ENCODE peak calls at places on chromosome 16, in four cellular contexts. One of them, this sample, is unnamed.

GRCh38 chr16:73071131-73071940 is 23.4 kb upstream of the ZFHX3 start:
- DNase-seq in psoas muscle: peak
- DNase-seq in transverse colon: peak
- DNase-seq in foreskin fibroblast: peak
- DNase-seq in this sample: peak

GRCh38 chr16:85735225-85735722 is 15.6 kb downstream of the C16orf74 start:
- DNase-seq in psoas muscle: no peak
- DNase-seq in transverse colon: peak
- DNase-seq in foreskin fibroblast: no peak
- DNase-seq in this sample: no peak

GRCh38 chr16:3846595-3847091 is 33.9 kb downstream of the CREBBP start:
- DNase-seq in psoas muscle: no peak
- DNase-seq in transverse colon: no peak
- DNase-seq in foreskin fibroblast: no peak
- DNase-seq in this sample: no peak

GRCh38 chr16:19898924-19899604 is 14.4 kb upstream of the GPRC5B start:
- DNase-seq in psoas muscle: no peak
- DNase-seq in transverse colon: peak
- DNase-seq in foreskin fibroblast: peak
- DNase-seq in this sample: no peak

GRCh38 chr16:72952404-72953301 is 95.3 kb downstream of the ZFHX3 start:
- DNase-seq in psoas muscle: no peak
- DNase-seq in transverse colon: no peak
- DNase-seq in foreskin fibroblast: peak
- DNase-seq in this sample: no peak

GRCh38 chr16:67481561-67482259 is 753 bp upstream of the ATP6V0D1 start:
- DNase-seq in psoas muscle: peak
- DNase-seq in transverse colon: peak
- DNase-seq in foreskin fibroblast: peak
- DNase-seq in this sample: peak

GRCh38 chr16:54164789-54165173 is 121.8 kb downstream of the IRX3 start:
- DNase-seq in psoas muscle: no peak
- DNase-seq in transverse colon: no peak
- DNase-seq in foreskin fibroblast: no peak
- DNase-seq in this sample: no peak

GRCh38 chr16:46765050-46765449 is 16.9 kb upstream of the MYLK3 start:
- DNase-seq in psoas muscle: no peak
- DNase-seq in transverse colon: no peak
- DNase-seq in foreskin fibroblast: no peak
- DNase-seq in this sample: no peak

GRCh38 chr16:894841-895240 is 75.9 kb downstream of the LMF1 start:
- DNase-seq in psoas muscle: no peak
- DNase-seq in transverse colon: no peak
- DNase-seq in foreskin fibroblast: no peak
- DNase-seq in this sample: no peak

GRCh38 chr16:2428787-2429036 is 535 bp upstream of the CCNF start:
- DNase-seq in psoas muscle: no peak
- DNase-seq in transverse colon: no peak
- DNase-seq in foreskin fibroblast: no peak
- DNase-seq in this sample: no peak

GRCh38 chr16:2429037-2429770 is at the start of gene CCNF:
- DNase-seq in psoas muscle: peak
- DNase-seq in transverse colon: peak
- DNase-seq in foreskin fibroblast: peak
- DNase-seq in this sample: peak

GRCh38 chr16:2426941-2427361 is 2.3 kb upstream of the CCNF start:
- DNase-seq in psoas muscle: no peak
- DNase-seq in transverse colon: no peak
- DNase-seq in foreskin fibroblast: peak
- DNase-seq in this sample: no peak

GRCh38 chr16:2427526-2427925 is 1.7 kb upstream of the CCNF start:
- DNase-seq in psoas muscle: no peak
- DNase-seq in transverse colon: no peak
- DNase-seq in foreskin fibroblast: no peak
- DNase-seq in this sample: no peak

DNA sequence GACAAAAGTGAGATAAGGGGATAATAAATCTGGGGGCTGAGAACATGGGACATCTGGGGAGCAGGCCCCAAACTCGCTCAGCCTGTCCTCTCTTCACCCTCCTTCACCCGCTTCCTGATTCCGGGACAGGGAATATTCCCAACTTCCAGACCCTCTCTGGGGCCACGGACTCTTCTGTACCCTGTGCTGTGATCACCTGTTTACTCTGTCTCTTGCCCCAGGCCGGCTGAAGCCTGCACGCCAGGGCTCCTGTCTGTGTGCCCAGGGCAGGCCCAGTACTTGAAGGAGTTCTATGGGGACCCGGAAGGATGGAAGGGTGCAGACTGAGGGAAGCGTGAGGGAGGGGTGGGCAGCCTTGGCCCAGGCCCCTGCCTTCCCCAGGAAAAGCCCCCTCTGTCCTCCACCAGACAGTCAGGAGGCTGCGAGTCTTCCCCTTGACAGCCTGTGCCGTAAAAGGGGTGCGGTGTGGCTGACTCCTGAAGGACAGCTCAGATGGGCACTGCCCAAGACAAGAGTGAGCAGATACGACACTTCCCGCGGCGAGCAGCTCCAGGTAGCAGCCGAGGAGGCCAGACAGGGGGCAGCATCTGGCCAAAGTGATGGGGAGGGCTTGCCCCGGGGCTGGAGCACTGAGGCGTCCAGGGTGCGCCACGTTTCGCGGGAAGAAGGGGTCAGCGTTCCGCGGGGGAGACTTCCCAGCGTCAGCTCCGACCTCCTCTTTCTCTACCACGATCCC is 1.0 kb upstream of the CCNF start:
- DNase-seq in psoas muscle: no peak
- DNase-seq in transverse colon: peak
- DNase-seq in foreskin fibroblast: peak
- DNase-seq in this sample: peak
- TF ChIP-seq CTCF in psoas muscle: no peak
- TF ChIP-seq CTCF in transverse colon: peak
- TF ChIP-seq CTCF in foreskin fibroblast: peak
- TF ChIP-seq CTCF in this sample: no peak

GRCh38 chr16:9225527-9226316 is 134.3 kb downstream of the HAPSTR1 start:
- DNase-seq in psoas muscle: no peak
- DNase-seq in transverse colon: no peak
- DNase-seq in foreskin fibroblast: no peak
- DNase-seq in this sample: no peak
- TF ChIP-seq CTCF in psoas muscle: peak
- TF ChIP-seq CTCF in transverse colon: no peak
- TF ChIP-seq CTCF in foreskin fibroblast: peak
- TF ChIP-seq CTCF in this sample: peak

DNA sequence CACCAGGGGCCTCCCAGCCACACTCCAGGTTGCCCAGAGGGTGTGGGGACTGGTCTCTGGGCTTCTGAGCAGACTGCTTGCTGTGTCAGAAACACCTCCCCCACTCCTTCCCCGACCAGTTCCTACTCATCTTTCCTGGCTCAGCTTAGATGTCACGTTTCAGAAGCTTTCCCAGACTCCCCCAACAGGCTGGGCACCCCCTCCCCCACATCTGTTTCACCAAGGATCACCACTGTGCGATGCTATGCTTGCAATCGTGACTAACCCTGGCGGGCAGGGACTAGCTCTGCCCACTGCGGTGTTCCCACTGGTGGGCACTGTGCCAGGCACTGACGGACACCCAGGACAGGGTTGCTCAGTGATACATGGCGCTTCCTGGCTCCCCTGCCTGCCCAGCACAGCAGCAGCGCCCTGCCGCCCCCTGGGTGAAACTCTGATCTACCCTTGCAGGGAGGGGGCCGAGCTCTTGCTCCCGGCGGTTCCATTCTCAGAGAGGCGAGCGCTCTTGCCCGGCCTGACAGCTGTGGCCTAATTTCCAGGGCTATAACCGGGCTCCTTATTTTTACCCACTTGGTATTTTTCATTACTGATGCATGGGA is 29.4 kb upstream of the MTSS2 start:
- DNase-seq in psoas muscle: peak
- DNase-seq in transverse colon: peak
- DNase-seq in foreskin fibroblast: peak
- DNase-seq in this sample: no peak
- TF ChIP-seq CTCF in psoas muscle: no peak
- TF ChIP-seq CTCF in transverse colon: no peak
- TF ChIP-seq CTCF in foreskin fibroblast: no peak
- TF ChIP-seq CTCF in this sample: no peak

GRCh38 chr16:12215302-12216105 is 239.0 kb downstream of the SNX29 start:
- DNase-seq in psoas muscle: no peak
- DNase-seq in transverse colon: no peak
- DNase-seq in foreskin fibroblast: no peak
- DNase-seq in this sample: no peak
- TF ChIP-seq CTCF in psoas muscle: no peak
- TF ChIP-seq CTCF in transverse colon: no peak
- TF ChIP-seq CTCF in foreskin fibroblast: peak
- TF ChIP-seq CTCF in this sample: no peak

DNA sequence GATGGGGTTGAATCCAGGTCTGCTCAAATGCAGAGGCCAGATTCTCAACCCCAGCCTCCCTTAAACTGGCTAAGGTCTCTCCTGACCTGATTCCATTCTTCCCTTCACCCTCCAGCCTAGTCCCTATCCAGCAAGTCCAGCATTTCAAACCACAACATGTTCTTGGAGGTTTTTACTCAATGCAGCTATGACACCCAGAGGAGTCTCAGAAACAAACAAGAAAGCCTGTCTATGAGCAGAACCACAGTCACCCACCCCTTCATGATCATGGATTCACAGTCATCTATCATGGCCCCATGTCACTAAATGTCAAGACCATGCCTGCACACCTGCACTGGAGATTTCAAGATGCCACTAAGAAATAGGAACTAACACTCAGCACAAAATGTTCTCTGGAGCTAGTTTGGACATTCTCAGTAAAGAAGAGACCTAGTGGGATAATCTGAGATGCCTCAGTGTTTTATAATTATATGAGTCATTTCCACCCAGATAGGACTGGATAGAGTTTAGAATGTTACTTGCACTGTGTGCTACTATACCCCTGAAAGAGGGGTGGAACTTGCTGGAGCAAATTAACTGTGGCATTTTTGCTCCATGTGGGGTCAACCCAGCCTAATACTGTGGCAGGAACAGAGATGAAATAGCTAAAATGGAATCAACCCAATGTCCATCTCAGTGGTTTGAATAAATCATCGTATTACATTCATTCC is 9.5 kb upstream of the METTL22 start:
- DNase-seq in psoas muscle: no peak
- DNase-seq in transverse colon: no peak
- DNase-seq in foreskin fibroblast: peak
- DNase-seq in this sample: no peak
- TF ChIP-seq CTCF in psoas muscle: no peak
- TF ChIP-seq CTCF in transverse colon: no peak
- TF ChIP-seq CTCF in foreskin fibroblast: no peak
- TF ChIP-seq CTCF in this sample: no peak

DNA sequence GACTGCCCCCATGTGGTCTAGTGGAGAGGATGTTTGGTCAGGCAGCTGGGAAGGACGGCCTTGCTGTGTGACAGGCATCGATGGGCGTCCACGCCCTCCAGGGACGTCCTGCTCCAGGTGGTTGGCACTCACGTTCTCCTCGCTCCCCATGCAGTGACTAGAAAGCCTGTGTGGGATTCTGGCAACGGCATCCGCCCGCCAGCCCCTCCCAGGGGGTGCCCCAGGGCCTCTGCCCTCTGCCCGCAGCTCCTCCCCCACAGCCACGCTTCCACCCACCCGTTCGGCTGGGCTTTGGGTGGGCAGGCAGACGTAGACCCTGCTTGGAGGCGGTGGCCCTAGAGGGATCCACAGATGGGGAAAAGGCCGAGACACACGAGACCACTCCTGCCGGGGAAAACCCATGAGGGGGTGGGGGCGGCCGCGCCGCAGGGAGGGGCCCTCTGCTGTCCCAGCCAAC is 4.7 kb upstream of the IL17C start:
- DNase-seq in psoas muscle: no peak
- DNase-seq in transverse colon: peak
- DNase-seq in foreskin fibroblast: peak
- DNase-seq in this sample: no peak
- TF ChIP-seq CTCF in psoas muscle: no peak
- TF ChIP-seq CTCF in transverse colon: peak
- TF ChIP-seq CTCF in foreskin fibroblast: no peak
- TF ChIP-seq CTCF in this sample: peak

GRCh38 chr16:53067675-53068074 is 12.9 kb downstream of the CHD9 start:
- DNase-seq in psoas muscle: no peak
- DNase-seq in transverse colon: no peak
- DNase-seq in foreskin fibroblast: no peak
- DNase-seq in this sample: no peak

GRCh38 chr16:53068423-53068833 is 13.6 kb downstream of the CHD9 start:
- DNase-seq in psoas muscle: no peak
- DNase-seq in transverse colon: peak
- DNase-seq in foreskin fibroblast: no peak
- DNase-seq in this sample: no peak

GRCh38 chr16:53061701-53062159 is 6.9 kb downstream of the CHD9 start:
- DNase-seq in psoas muscle: no peak
- DNase-seq in transverse colon: peak
- DNase-seq in foreskin fibroblast: no peak
- DNase-seq in this sample: peak

GRCh38 chr16:53064179-53064578 is 9.4 kb downstream of the CHD9 start:
- DNase-seq in psoas muscle: no peak
- DNase-seq in transverse colon: no peak
- DNase-seq in foreskin fibroblast: no peak
- DNase-seq in this sample: no peak

GRCh38 chr16:53065436-53066165 is 10.8 kb downstream of the CHD9 start:
- DNase-seq in psoas muscle: no peak
- DNase-seq in transverse colon: no peak
- DNase-seq in foreskin fibroblast: no peak
- DNase-seq in this sample: no peak
- TF ChIP-seq CTCF in psoas muscle: no peak
- TF ChIP-seq CTCF in transverse colon: no peak
- TF ChIP-seq CTCF in foreskin fibroblast: no peak
- TF ChIP-seq CTCF in this sample: no peak

GRCh38 chr16:50136399-50136798 is 16.7 kb upstream of the TENT4B start:
- DNase-seq in psoas muscle: no peak
- DNase-seq in transverse colon: no peak
- DNase-seq in foreskin fibroblast: no peak
- DNase-seq in this sample: no peak
- TF ChIP-seq CTCF in psoas muscle: no peak
- TF ChIP-seq CTCF in transverse colon: no peak
- TF ChIP-seq CTCF in foreskin fibroblast: no peak
- TF ChIP-seq CTCF in this sample: peak

GRCh38 chr16:81850197-81850944 is 71.3 kb downstream of the PLCG2 start:
- DNase-seq in psoas muscle: no peak
- DNase-seq in transverse colon: no peak
- DNase-seq in foreskin fibroblast: no peak
- DNase-seq in this sample: no peak
- TF ChIP-seq CTCF in psoas muscle: no peak
- TF ChIP-seq CTCF in transverse colon: no peak
- TF ChIP-seq CTCF in foreskin fibroblast: no peak
- TF ChIP-seq CTCF in this sample: no peak